ENCODE peak calls at places on chromosomes 6 and 20, in ten cellular contexts. D, E, N, B, H, M, R, Z, T and O are unnamed samples.

GRCh38 chr20:44739952-44740351 is 5.7 kb upstream of the KCNK15 start:
- DNase-seq in D (no peak), E (no peak), N (no peak), B (no peak), H (no peak), M (no peak), R (no peak), Z (no peak), T (no peak), O (no peak)

GRCh38 chr6:160348209-160348551 is at the start of gene SLC22A3:
- DNase-seq in D (no peak), E (no peak), N (no peak), B (no peak), H (no peak), M (no peak), R (no peak), Z (no peak), T (no peak), O (no peak)

GRCh38 chr6:90545450-90545849 is 41.4 kb downstream of the MAP3K7 start:
- DNase-seq in D (no peak), E (no peak), N (no peak), B (no peak), H (no peak), M (no peak), R (peak), Z (no peak), T (no peak), O (no peak)

GRCh38 chr6:105974981-105975380 is 111.2 kb upstream of the PRDM1 start:
- DNase-seq in D (no peak), E (no peak), N (no peak), B (no peak), H (no peak), M (no peak), R (no peak), Z (no peak), T (peak), O (no peak)

GRCh38 chr6:90502866-90503407 is 83.9 kb downstream of the MAP3K7 start:
- DNase-seq in D (no peak), E (no peak), N (no peak), B (no peak), H (no peak), M (no peak), R (peak), Z (no peak), T (no peak), O (no peak)

GRCh38 chr6:30781697-30782424 is 37.5 kb upstream of the IER3 start:
- DNase-seq in D (peak), E (peak), N (peak), B (peak), H (peak), M (peak), R (peak), Z (peak), T (peak), O (peak)

GRCh38 chr6:146915671-146916127 is 288.5 kb upstream of the STXBP5 start:
- DNase-seq in D (no peak), E (no peak), N (peak), B (no peak), H (peak), M (no peak), R (peak), Z (no peak), T (peak), O (no peak)

GRCh38 chr6:90039911-90040310 is 145.6 kb downstream of the GJA10 start:
- DNase-seq in D (no peak), E (no peak), N (no peak), B (no peak), H (peak), M (no peak), R (peak), Z (no peak), T (peak), O (no peak)

GRCh38 chr20:49586967-49587587 is 19.1 kb upstream of the PTGIS start:
- DNase-seq in D (no peak), E (no peak), N (peak), B (no peak), H (peak), M (no peak), R (peak), Z (no peak), T (peak), O (no peak)

GRCh38 chr6:163883946-163884345 is 469.4 kb downstream of the QKI start:
- DNase-seq in D (no peak), E (no peak), N (no peak), B (no peak), H (no peak), M (no peak), R (no peak), Z (no peak), T (no peak), O (no peak)

GRCh38 chr6:43992783-43993505 is 134.3 kb downstream of the MRPL14 start:
- DNase-seq in D (no peak), E (peak), N (no peak), B (no peak), H (no peak), M (peak), R (no peak), Z (no peak), T (no peak), O (no peak)

GRCh38 chr20:382291-383115 is 1.9 kb downstream of the TRIB3 start:
- DNase-seq in D (no peak), E (no peak), N (no peak), B (no peak), H (no peak), M (no peak), R (no peak), Z (no peak), T (no peak), O (no peak)

GRCh38 chr6:66896415-66896814 is 1189.4 kb upstream of the EYS start:
- DNase-seq in D (no peak), E (no peak), N (no peak), B (no peak), H (peak), M (no peak), R (no peak), Z (no peak), T (no peak), O (no peak)

GRCh38 chr6:16965679-16966078 is 136.2 kb upstream of the STMND1 start:
- DNase-seq in D (no peak), E (no peak), N (peak), B (no peak), H (no peak), M (no peak), R (no peak), Z (no peak), T (no peak), O (no peak)

GRCh38 chr20:44247676-44248419 is 740 bp downstream of the GDAP1L1 start:
- DNase-seq in D (no peak), E (peak), N (peak), B (no peak), H (peak), M (no peak), R (peak), Z (peak), T (peak), O (no peak)

GRCh38 chr6:126440923-126441322 is 101.0 kb downstream of the CENPW start:
- DNase-seq in D (no peak), E (no peak), N (no peak), B (no peak), H (no peak), M (no peak), R (no peak), Z (no peak), T (no peak), O (no peak)

GRCh38 chr6:133951227-133951626 is 1.8 kb upstream of the TBPL1 start:
- DNase-seq in D (no peak), E (no peak), N (no peak), B (no peak), H (no peak), M (no peak), R (no peak), Z (no peak), T (no peak), O (no peak)

GRCh38 chr6:9398794-9399373 is 963.5 kb upstream of the SLC35B3 start:
- DNase-seq in D (no peak), E (peak), N (no peak), B (no peak), H (peak), M (no peak), R (no peak), Z (no peak), T (peak), O (no peak)

GRCh38 chr20:33653900-33654596 is 8.1 kb upstream of the C20orf144 start:
- DNase-seq in D (no peak), E (no peak), N (no peak), B (no peak), H (no peak), M (no peak), R (no peak), Z (no peak), T (no peak), O (peak)

GRCh38 chr6:106844930-106845329 is 129.6 kb downstream of the CD24 start:
- DNase-seq in D (no peak), E (no peak), N (no peak), B (no peak), H (no peak), M (no peak), R (no peak), Z (no peak), T (no peak), O (no peak)

GRCh38 chr6:38155576-38156204 is 336.2 kb downstream of the ZFAND3 start:
- DNase-seq in D (peak), E (no peak), N (no peak), B (no peak), H (no peak), M (no peak), R (peak), Z (no peak), T (no peak), O (no peak)

GRCh38 chr6:37303891-37304503 is 46.1 kb upstream of the TMEM217 start:
- DNase-seq in D (no peak), E (no peak), N (peak), B (no peak), H (peak), M (no peak), R (peak), Z (no peak), T (peak), O (no peak)

GRCh38 chr6:10531513-10531912 is 10.4 kb downstream of the GCNT2 start:
- DNase-seq in D (no peak), E (no peak), N (no peak), B (no peak), H (no peak), M (no peak), R (no peak), Z (no peak), T (no peak), O (no peak)

GRCh38 chr20:50715694-50716093 is 15.7 kb upstream of the PARD6B start:
- DNase-seq in D (no peak), E (no peak), N (no peak), B (no peak), H (no peak), M (no peak), R (no peak), Z (no peak), T (no peak), O (no peak)

GRCh38 chr20:50716518-50716917 is 14.9 kb upstream of the PARD6B start:
- DNase-seq in D (no peak), E (no peak), N (no peak), B (no peak), H (no peak), M (no peak), R (no peak), Z (no peak), T (no peak), O (no peak)

GRCh38 chr20:50712771-50713676 is 18.4 kb upstream of the PARD6B start:
- DNase-seq in D (no peak), E (no peak), N (no peak), B (no peak), H (no peak), M (no peak), R (no peak), Z (no peak), T (no peak), O (no peak)

GRCh38 chr20:50711113-50711825 is 19.9 kb upstream of the RIPOR3 start:
- DNase-seq in D (no peak), E (no peak), N (no peak), B (no peak), H (no peak), M (no peak), R (no peak), Z (no peak), T (no peak), O (no peak)

GRCh38 chr20:50713677-50714101 is 17.7 kb upstream of the PARD6B start:
- DNase-seq in D (no peak), E (no peak), N (peak), B (no peak), H (no peak), M (no peak), R (peak), Z (no peak), T (peak), O (no peak)
- TF ChIP-seq CTCF in D (peak), E (peak), N (peak), B (no peak), H (peak), M (no peak), R (peak), Z (no peak), T (peak), O (no peak)

GRCh38 chr6:157981132-157981394 is 600 bp upstream of the SYNJ2 start:
- DNase-seq in D (peak), E (no peak), N (no peak), B (no peak), H (no peak), M (no peak), R (no peak), Z (no peak), T (no peak), O (no peak)

GRCh38 chr6:157982297-157982579 is 575 bp downstream of the SYNJ2 start:
- DNase-seq in D (no peak), E (peak), N (peak), B (no peak), H (no peak), M (no peak), R (no peak), Z (no peak), T (peak), O (no peak)

GRCh38 chr6:157982580-157983438 is 1.1 kb downstream of the SYNJ2 start:
- DNase-seq in D (peak), E (no peak), N (peak), B (no peak), H (peak), M (no peak), R (peak), Z (no peak), T (peak), O (no peak)

GRCh38 chr6:157980288-157981131 is 1.2 kb upstream of the SYNJ2 start:
- DNase-seq in D (peak), E (no peak), N (no peak), B (no peak), H (no peak), M (no peak), R (no peak), Z (no peak), T (no peak), O (no peak)

GRCh38 chr6:157981395-157982296 is at the start of gene SYNJ2:
- DNase-seq in D (peak), E (peak), N (peak), B (peak), H (peak), M (no peak), R (peak), Z (peak), T (peak), O (no peak)
- H3K4me3 ChIP-seq in D (peak), E (peak), N (peak), B (peak), H (peak), M (peak), R (peak), Z (peak), T (peak), O (peak)

GRCh38 chr6:166504100-166504499 is 82.4 kb downstream of the RAMACL start:
- DNase-seq in D (no peak), E (no peak), N (no peak), B (no peak), H (no peak), M (no peak), R (no peak), Z (no peak), T (no peak), O (no peak)

GRCh38 chr6:166501246-166501645 is 85.2 kb downstream of the RAMACL start:
- DNase-seq in D (no peak), E (no peak), N (no peak), B (no peak), H (no peak), M (no peak), R (no peak), Z (no peak), T (no peak), O (no peak)

GRCh38 chr6:166502453-166502852 is 84.0 kb downstream of the RAMACL start:
- DNase-seq in D (no peak), E (peak), N (no peak), B (no peak), H (no peak), M (no peak), R (no peak), Z (no peak), T (no peak), O (no peak)

GRCh38 chr6:166505133-166505905 is 81.2 kb downstream of the RAMACL start:
- DNase-seq in D (no peak), E (no peak), N (no peak), B (no peak), H (no peak), M (no peak), R (no peak), Z (no peak), T (no peak), O (no peak)

DNA sequence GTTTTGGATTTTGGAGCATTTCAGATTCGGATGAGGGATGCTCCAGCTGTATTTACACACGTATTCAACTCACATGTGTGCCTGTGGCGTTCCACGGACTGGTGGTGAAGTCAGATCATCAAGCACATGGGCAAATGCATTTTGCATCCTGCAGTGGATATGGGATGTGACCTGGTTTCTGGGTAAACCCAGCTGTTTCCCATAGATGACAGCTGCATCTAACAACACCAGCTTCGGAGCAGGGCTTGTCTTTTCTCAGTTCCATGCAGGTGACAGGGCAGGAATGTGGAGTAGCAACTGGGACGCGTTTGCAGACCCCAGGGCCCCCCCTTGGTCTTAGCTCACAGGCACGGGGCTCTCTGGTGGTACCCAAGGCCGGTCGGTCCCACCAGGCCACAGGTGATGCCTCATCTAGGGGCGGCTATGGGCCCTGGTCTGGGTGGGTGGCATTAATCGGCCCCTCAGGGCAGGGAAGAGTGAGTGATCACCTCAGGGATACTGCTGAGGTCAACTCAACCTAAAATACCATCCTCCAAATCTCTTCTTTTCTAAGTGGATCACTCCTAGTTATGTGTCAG is 83.2 kb downstream of the RAMACL start:
- DNase-seq in D (no peak), E (no peak), N (no peak), B (no peak), H (no peak), M (no peak), R (no peak), Z (no peak), T (no peak), O (no peak)
- TF ChIP-seq CTCF in D (no peak), E (no peak), N (no peak), B (no peak), H (no peak), M (no peak), R (no peak), Z (no peak), T (no peak), O (no peak)

GRCh38 chr6:27630727-27631613 is 158.1 kb upstream of the ZNF184 start:
- DNase-seq in D (no peak), E (no peak), N (peak), B (no peak), H (peak), M (no peak), R (peak), Z (no peak), T (no peak), O (no peak)

GRCh38 chr6:27631614-27631925 is 158.7 kb upstream of the ZNF184 start:
- DNase-seq in D (no peak), E (no peak), N (no peak), B (no peak), H (no peak), M (no peak), R (no peak), Z (no peak), T (no peak), O (no peak)
- H3K4me3 ChIP-seq in D (no peak), E (no peak), N (no peak), B (no peak), H (no peak), M (no peak), R (no peak), Z (no peak), T (no peak), O (peak)

DNA sequence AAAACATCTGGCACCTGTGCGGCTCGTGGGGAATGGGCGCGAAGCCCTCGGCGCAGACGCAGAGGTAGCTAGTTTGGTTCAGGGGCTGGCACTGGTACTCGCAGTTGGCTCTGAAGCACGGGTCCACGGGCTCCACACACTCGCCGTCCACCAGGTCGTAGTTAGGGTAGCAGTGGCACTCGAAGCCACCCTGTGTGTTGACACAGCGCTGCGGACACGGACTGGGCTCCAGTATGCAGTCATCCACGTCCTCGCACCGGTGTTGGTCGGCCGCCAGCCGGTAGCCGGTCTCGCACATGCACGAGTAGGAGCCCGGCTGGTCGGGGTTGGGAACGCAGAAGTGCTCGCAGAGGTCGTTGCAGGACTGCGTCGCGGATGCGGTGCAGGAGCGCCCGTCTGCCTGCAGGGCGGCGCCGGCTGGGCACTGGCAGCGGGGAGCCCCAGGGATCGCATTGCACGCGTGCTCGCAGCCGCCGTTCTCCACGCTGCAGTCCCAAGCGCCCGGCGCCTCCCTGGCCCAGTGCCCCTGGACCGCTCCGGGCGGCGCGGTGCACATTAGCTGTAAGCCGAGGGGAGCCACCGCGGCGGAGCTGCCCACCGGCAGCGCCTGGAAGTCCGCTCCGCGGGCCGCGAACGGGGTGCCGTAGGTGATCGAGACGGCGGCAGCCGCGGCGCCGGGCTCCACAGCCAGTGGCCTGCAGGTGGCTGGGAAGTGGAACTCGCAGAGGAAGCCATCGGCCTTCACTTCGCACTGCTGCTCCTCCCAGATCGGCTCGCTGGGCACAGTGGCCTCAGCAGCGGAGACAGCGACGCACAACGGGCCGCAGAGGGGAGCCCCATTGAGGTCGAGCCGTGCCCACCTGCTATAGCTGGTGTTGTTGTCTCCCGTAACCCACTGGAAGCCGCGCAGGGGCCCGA is 930 bp downstream of the THBD start:
- DNase-seq in D (peak), E (peak), N (peak), B (peak), H (peak), M (peak), R (peak), Z (no peak), T (peak), O (no peak)
- TF ChIP-seq CTCF in D (peak), E (peak), N (peak), B (peak), H (no peak), M (peak), R (peak), Z (no peak), T (peak), O (peak)

DNA sequence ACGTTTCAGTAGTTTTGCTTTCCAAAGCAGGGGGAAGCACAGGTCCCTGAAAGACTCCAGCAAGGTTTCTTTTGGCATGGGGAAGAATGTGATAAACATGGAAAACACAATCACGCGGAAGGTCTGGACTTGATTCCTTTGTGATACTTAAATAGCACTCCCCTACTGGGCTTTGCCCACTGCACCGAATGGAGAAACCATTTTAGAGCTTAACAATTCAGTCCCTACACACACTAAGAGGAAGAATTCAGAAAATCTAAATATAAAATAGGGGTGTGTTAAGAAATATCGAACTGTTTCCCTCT is 71.4 kb upstream of the NHSL1 start:
- DNase-seq in D (no peak), E (no peak), N (peak), B (no peak), H (no peak), M (no peak), R (peak), Z (no peak), T (no peak), O (no peak)
- H3K4me3 ChIP-seq in D (no peak), E (peak), N (peak), B (no peak), H (peak), M (peak), R (peak), Z (no peak), T (no peak), O (no peak)

GRCh38 chr6:93424303-93425064 is 5.1 kb upstream of the EPHA7 start:
- DNase-seq in D (no peak), E (no peak), N (peak), B (no peak), H (no peak), M (no peak), R (no peak), Z (no peak), T (no peak), O (no peak)

GRCh38 chr6:93418448-93419303 is 683 bp downstream of the EPHA7 start:
- DNase-seq in D (no peak), E (peak), N (no peak), B (no peak), H (peak), M (no peak), R (no peak), Z (no peak), T (no peak), O (no peak)

GRCh38 chr6:93420163-93420806 is 926 bp upstream of the EPHA7 start:
- DNase-seq in D (no peak), E (no peak), N (no peak), B (no peak), H (no peak), M (no peak), R (no peak), Z (no peak), T (no peak), O (no peak)

GRCh38 chr6:93419304-93420162 is at the start of gene EPHA7:
- DNase-seq in D (peak), E (peak), N (peak), B (peak), H (peak), M (peak), R (peak), Z (peak), T (peak), O (peak)

GRCh38 chr6:93423542-93423941 is 4.2 kb upstream of the EPHA7 start:
- DNase-seq in D (no peak), E (no peak), N (peak), B (no peak), H (peak), M (no peak), R (no peak), Z (no peak), T (no peak), O (no peak)
- TF ChIP-seq CTCF in D (no peak), E (peak), N (peak), B (peak), H (peak), M (no peak), R (peak), Z (no peak), T (peak), O (peak)